ENCODE peak calls at places on chromosome 7, in seven cellular contexts. K is stimulated activated CD8-positive, alpha-beta memory T cell treated with anti-CD3 and anti-CD28 coated beads, Interleukin-2, amount 100 ng/mL, for 1 hour; X is stimulated activated CD4-positive, alpha-beta T cell treated with anti-CD3 and anti-CD28 coated beads, TNF-alpha, amount 100 ng/mL, for 24 hours; W is AG04450; B is T-helper 9 cell; E is small intestine; Z is activated gamma-delta T cell treated with anti-CD3 and anti-CD28 coated beads, Interleukin-2, amount 50 U/mL, for 16 hours. U is an unnamed sample.

GRCh38 chr7:155215576-155216325 is 81.9 kb upstream of the INSIG1 start:
- DNase-seq in K (no peak), X (no peak), W (no peak), B (no peak), E (no peak), Z (no peak), U (peak)

GRCh38 chr7:78769551-78770101 is 683.8 kb downstream of the MAGI2 start:
- DNase-seq in K (no peak), X (no peak), W (no peak), B (no peak), E (no peak), Z (no peak), U (no peak)

GRCh38 chr7:27636326-27637006 is 26.2 kb downstream of the HIBADH start:
- DNase-seq in K (no peak), X (no peak), W (no peak), B (no peak), E (no peak), Z (no peak), U (no peak)

GRCh38 chr7:780056-780455 is 52.2 kb upstream of the SUN1 start:
- DNase-seq in K (no peak), X (no peak), W (no peak), B (no peak), E (no peak), Z (no peak), U (no peak)

GRCh38 chr7:45052011-45052410 is 36.8 kb downstream of the NACAD start:
- DNase-seq in K (no peak), X (no peak), W (no peak), B (no peak), E (no peak), Z (no peak), U (no peak)

GRCh38 chr7:155961241-155962190 is 149.3 kb upstream of the SHH start:
- DNase-seq in K (no peak), X (no peak), W (no peak), B (no peak), E (peak), Z (no peak), U (no peak)

GRCh38 chr7:74290590-74290950 is 1.4 kb downstream of the CLIP2 start:
- DNase-seq in K (no peak), X (no peak), W (no peak), B (no peak), E (no peak), Z (no peak), U (no peak)

GRCh38 chr7:35761882-35762720 is 38.8 kb upstream of the SEPTIN7 start:
- DNase-seq in K (no peak), X (no peak), W (no peak), B (no peak), E (no peak), Z (no peak), U (no peak)

GRCh38 chr7:117282239-117282812 is 40.5 kb downstream of the WNT2 start:
- DNase-seq in K (no peak), X (no peak), W (no peak), B (no peak), E (no peak), Z (no peak), U (no peak)

GRCh38 chr7:87223666-87224065 is 4.1 kb upstream of the TMEM243 start:
- DNase-seq in K (no peak), X (no peak), W (no peak), B (no peak), E (no peak), Z (no peak), U (no peak)

GRCh38 chr7:91434821-91435220 is 170.6 kb downstream of the FZD1 start:
- DNase-seq in K (no peak), X (no peak), W (no peak), B (no peak), E (no peak), Z (no peak), U (no peak)

GRCh38 chr7:46352335-46352954 is 431.4 kb upstream of the IGFBP3 start:
- DNase-seq in K (no peak), X (no peak), W (peak), B (no peak), E (peak), Z (no peak), U (no peak)

GRCh38 chr7:18356195-18356645 is 139.3 kb upstream of the HDAC9 start:
- DNase-seq in K (no peak), X (no peak), W (no peak), B (no peak), E (peak), Z (no peak), U (no peak)

GRCh38 chr7:70389752-70390151 is 742.2 kb upstream of the GALNT17 start:
- DNase-seq in K (no peak), X (no peak), W (no peak), B (no peak), E (no peak), Z (no peak), U (no peak)

GRCh38 chr7:87111877-87112276 is 40.4 kb upstream of the DMTF1 start:
- DNase-seq in K (no peak), X (no peak), W (no peak), B (no peak), E (peak), Z (no peak), U (no peak)

GRCh38 chr7:155509725-155510551 is 36.4 kb downstream of the CNPY1 start:
- DNase-seq in K (no peak), X (no peak), W (no peak), B (no peak), E (no peak), Z (no peak), U (no peak)

GRCh38 chr7:135678612-135679575 is 16.6 kb downstream of the STMP1 start:
- DNase-seq in K (no peak), X (no peak), W (no peak), B (no peak), E (no peak), Z (no peak), U (no peak)

GRCh38 chr7:46559194-46559576 is 638.1 kb upstream of the IGFBP3 start:
- DNase-seq in K (no peak), X (no peak), W (peak), B (no peak), E (no peak), Z (no peak), U (no peak)

GRCh38 chr7:129501760-129502707 is at the start of gene SMKR1:
- DNase-seq in K (peak), X (peak), W (peak), B (peak), E (peak), Z (peak), U (peak)

GRCh38 chr7:24870766-24871165 is 109.2 kb downstream of the OSBPL3 start:
- DNase-seq in K (no peak), X (no peak), W (no peak), B (no peak), E (no peak), Z (no peak), U (no peak)

GRCh38 chr7:116367171-116367813 is 132.2 kb upstream of the CAV2 start:
- DNase-seq in K (no peak), X (no peak), W (no peak), B (no peak), E (no peak), Z (no peak), U (no peak)

GRCh38 chr7:28621369-28621807 is 209.1 kb downstream of the CREB5 start:
- DNase-seq in K (no peak), X (no peak), W (no peak), B (no peak), E (no peak), Z (no peak), U (no peak)

GRCh38 chr7:104207731-104208420 is at the start of gene ORC5:
- DNase-seq in K (peak), X (peak), W (peak), B (peak), E (peak), Z (peak), U (peak)

GRCh38 chr7:7641129-7641663 is 644 bp downstream of the UMAD1 start:
- DNase-seq in K (no peak), X (peak), W (no peak), B (no peak), E (peak), Z (no peak), U (no peak)

GRCh38 chr7:49928787-49929186 is 155.3 kb downstream of the VWC2 start:
- DNase-seq in K (no peak), X (no peak), W (no peak), B (no peak), E (no peak), Z (no peak), U (no peak)

GRCh38 chr7:27117687-27118491 is 12.7 kb downstream of the HOXA4 start:
- DNase-seq in K (no peak), X (no peak), W (peak), B (no peak), E (no peak), Z (no peak), U (no peak)

GRCh38 chr7:73340514-73340913 is 12.6 kb downstream of the FKBP6 start:
- DNase-seq in K (no peak), X (no peak), W (no peak), B (no peak), E (no peak), Z (no peak), U (no peak)